ENCODE peak calls at places on chromosomes 4 and X, in four cellular contexts. One of them, this sample, is unnamed.

GRCh38 chr4:89308161-89308500 is 531 bp upstream of the GPRIN3 start:
- DNase-seq in foreskin fibroblast: no peak
- DNase-seq in AG09309: no peak
- DNase-seq in activated CD8-positive, alpha-beta T cell treated with anti-CD3 and anti-CD28 coated beads, Interleukin-2, amount 10 ng/mL, durations not matched to agents 7 days and 5 days: no peak
- DNase-seq in this sample: no peak

GRCh38 chr4:24970635-24971034 is 57.8 kb upstream of the CCDC149 start:
- DNase-seq in activated CD8-positive, alpha-beta T cell treated with anti-CD3 and anti-CD28 coated beads, Interleukin-2, amount 10 ng/mL, durations not matched to agents 7 days and 5 days: no peak
- DNase-seq in foreskin fibroblast: no peak
- DNase-seq in AG09309: no peak
- DNase-seq in this sample: no peak

GRCh38 chrX:19642517-19643109 is 127.3 kb upstream of the MAP3K15 start:
- DNase-seq in AG09309: no peak
- DNase-seq in activated CD8-positive, alpha-beta T cell treated with anti-CD3 and anti-CD28 coated beads, Interleukin-2, amount 10 ng/mL, durations not matched to agents 7 days and 5 days: no peak
- DNase-seq in foreskin fibroblast: no peak
- DNase-seq in this sample: no peak

GRCh38 chr4:143626134-143626859 is 74.2 kb downstream of the FREM3 start:
- DNase-seq in foreskin fibroblast: no peak
- DNase-seq in activated CD8-positive, alpha-beta T cell treated with anti-CD3 and anti-CD28 coated beads, Interleukin-2, amount 10 ng/mL, durations not matched to agents 7 days and 5 days: no peak
- DNase-seq in AG09309: no peak
- DNase-seq in this sample: no peak

GRCh38 chr4:183797041-183797444 is 108.1 kb upstream of the STOX2 start:
- DNase-seq in activated CD8-positive, alpha-beta T cell treated with anti-CD3 and anti-CD28 coated beads, Interleukin-2, amount 10 ng/mL, durations not matched to agents 7 days and 5 days: no peak
- DNase-seq in foreskin fibroblast: no peak
- DNase-seq in AG09309: no peak
- DNase-seq in this sample: no peak

GRCh38 chr4:58136611-58137010 is 1026.4 kb upstream of the IGFBP7 start:
- DNase-seq in activated CD8-positive, alpha-beta T cell treated with anti-CD3 and anti-CD28 coated beads, Interleukin-2, amount 10 ng/mL, durations not matched to agents 7 days and 5 days: no peak
- DNase-seq in foreskin fibroblast: no peak
- DNase-seq in AG09309: no peak
- DNase-seq in this sample: no peak

GRCh38 chr4:53764761-53765490 is 173.6 kb upstream of the LNX1 start:
- DNase-seq in activated CD8-positive, alpha-beta T cell treated with anti-CD3 and anti-CD28 coated beads, Interleukin-2, amount 10 ng/mL, durations not matched to agents 7 days and 5 days: no peak
- DNase-seq in AG09309: no peak
- DNase-seq in foreskin fibroblast: no peak
- DNase-seq in this sample: no peak

GRCh38 chrX:39601193-39602085 is 496.3 kb downstream of the BCOR start:
- DNase-seq in activated CD8-positive, alpha-beta T cell treated with anti-CD3 and anti-CD28 coated beads, Interleukin-2, amount 10 ng/mL, durations not matched to agents 7 days and 5 days: no peak
- DNase-seq in foreskin fibroblast: no peak
- DNase-seq in AG09309: no peak
- DNase-seq in this sample: no peak

GRCh38 chrX:9562851-9563250 is 98.0 kb downstream of the TBL1X start:
- DNase-seq in foreskin fibroblast: peak; percentile 80
- DNase-seq in AG09309: peak; percentile 72
- DNase-seq in activated CD8-positive, alpha-beta T cell treated with anti-CD3 and anti-CD28 coated beads, Interleukin-2, amount 10 ng/mL, durations not matched to agents 7 days and 5 days: no peak
- DNase-seq in this sample: no peak

GRCh38 chrX:115564243-115564642 is 3.3 kb downstream of the PLS3 start:
- DNase-seq in AG09309: no peak
- DNase-seq in activated CD8-positive, alpha-beta T cell treated with anti-CD3 and anti-CD28 coated beads, Interleukin-2, amount 10 ng/mL, durations not matched to agents 7 days and 5 days: no peak
- DNase-seq in foreskin fibroblast: no peak
- DNase-seq in this sample: no peak

GRCh38 chr4:164606478-164606877 is 147.5 kb upstream of the SMIM31 start:
- DNase-seq in activated CD8-positive, alpha-beta T cell treated with anti-CD3 and anti-CD28 coated beads, Interleukin-2, amount 10 ng/mL, durations not matched to agents 7 days and 5 days: no peak
- DNase-seq in AG09309: no peak
- DNase-seq in foreskin fibroblast: no peak
- DNase-seq in this sample: no peak

GRCh38 chr4:146110847-146111485 is 64.6 kb upstream of the LSM6 start:
- DNase-seq in activated CD8-positive, alpha-beta T cell treated with anti-CD3 and anti-CD28 coated beads, Interleukin-2, amount 10 ng/mL, durations not matched to agents 7 days and 5 days: no peak
- DNase-seq in AG09309: no peak
- DNase-seq in foreskin fibroblast: no peak
- DNase-seq in this sample: no peak

GRCh38 chrX:150688911-150689451 is 4.2 kb upstream of the MTMR1 start:
- DNase-seq in AG09309: peak; percentile 64
- DNase-seq in foreskin fibroblast: peak; percentile 86
- DNase-seq in activated CD8-positive, alpha-beta T cell treated with anti-CD3 and anti-CD28 coated beads, Interleukin-2, amount 10 ng/mL, durations not matched to agents 7 days and 5 days: no peak
- DNase-seq in this sample: no peak

GRCh38 chr4:160247091-160247656 is 1144.3 kb downstream of the RAPGEF2 start:
- DNase-seq in foreskin fibroblast: no peak
- DNase-seq in AG09309: no peak
- DNase-seq in activated CD8-positive, alpha-beta T cell treated with anti-CD3 and anti-CD28 coated beads, Interleukin-2, amount 10 ng/mL, durations not matched to agents 7 days and 5 days: no peak
- DNase-seq in this sample: no peak

GRCh38 chr4:139324620-139325019 is 22.3 kb upstream of the NDUFC1 start:
- DNase-seq in AG09309: no peak
- DNase-seq in activated CD8-positive, alpha-beta T cell treated with anti-CD3 and anti-CD28 coated beads, Interleukin-2, amount 10 ng/mL, durations not matched to agents 7 days and 5 days: no peak
- DNase-seq in foreskin fibroblast: no peak
- DNase-seq in this sample: no peak

GRCh38 chrX:105975382-105975781 is 63.1 kb downstream of the SERPINA7 start:
- DNase-seq in foreskin fibroblast: no peak
- DNase-seq in activated CD8-positive, alpha-beta T cell treated with anti-CD3 and anti-CD28 coated beads, Interleukin-2, amount 10 ng/mL, durations not matched to agents 7 days and 5 days: no peak
- DNase-seq in AG09309: no peak
- DNase-seq in this sample: no peak

GRCh38 chr4:154399259-154399974 is 92.2 kb downstream of the DCHS2 start:
- DNase-seq in activated CD8-positive, alpha-beta T cell treated with anti-CD3 and anti-CD28 coated beads, Interleukin-2, amount 10 ng/mL, durations not matched to agents 7 days and 5 days: no peak
- DNase-seq in AG09309: peak; percentile 35
- DNase-seq in foreskin fibroblast: peak; percentile 20
- DNase-seq in this sample: no peak

GRCh38 chr4:125734504-125734903 is 419.7 kb downstream of the FAT4 start:
- DNase-seq in activated CD8-positive, alpha-beta T cell treated with anti-CD3 and anti-CD28 coated beads, Interleukin-2, amount 10 ng/mL, durations not matched to agents 7 days and 5 days: no peak
- DNase-seq in foreskin fibroblast: no peak
- DNase-seq in AG09309: no peak
- DNase-seq in this sample: no peak

GRCh38 chr4:2341261-2341841 is 77.1 kb downstream of the ZFYVE28 start:
- DNase-seq in activated CD8-positive, alpha-beta T cell treated with anti-CD3 and anti-CD28 coated beads, Interleukin-2, amount 10 ng/mL, durations not matched to agents 7 days and 5 days: peak; percentile 16
- DNase-seq in foreskin fibroblast: no peak
- DNase-seq in AG09309: no peak
- DNase-seq in this sample: no peak

GRCh38 chr4:189828298-189828697 is 112.4 kb upstream of the FRG1 start:
- DNase-seq in foreskin fibroblast: no peak
- DNase-seq in activated CD8-positive, alpha-beta T cell treated with anti-CD3 and anti-CD28 coated beads, Interleukin-2, amount 10 ng/mL, durations not matched to agents 7 days and 5 days: no peak
- DNase-seq in AG09309: no peak
- DNase-seq in this sample: no peak

GRCh38 chr4:10461850-10462400 is 4.7 kb upstream of the ZNF518B start:
- DNase-seq in activated CD8-positive, alpha-beta T cell treated with anti-CD3 and anti-CD28 coated beads, Interleukin-2, amount 10 ng/mL, durations not matched to agents 7 days and 5 days: no peak
- DNase-seq in foreskin fibroblast: no peak
- DNase-seq in AG09309: no peak
- DNase-seq in this sample: no peak

GRCh38 chr4:10077492-10078335 is 38.9 kb downstream of the WDR1 start:
- DNase-seq in AG09309: no peak
- DNase-seq in foreskin fibroblast: no peak
- DNase-seq in activated CD8-positive, alpha-beta T cell treated with anti-CD3 and anti-CD28 coated beads, Interleukin-2, amount 10 ng/mL, durations not matched to agents 7 days and 5 days: no peak
- DNase-seq in this sample: no peak

GRCh38 chrX:2609431-2610238 is 81.5 kb upstream of the CD99 start:
- DNase-seq in AG09309: no peak
- DNase-seq in foreskin fibroblast: no peak
- DNase-seq in activated CD8-positive, alpha-beta T cell treated with anti-CD3 and anti-CD28 coated beads, Interleukin-2, amount 10 ng/mL, durations not matched to agents 7 days and 5 days: no peak
- DNase-seq in this sample: no peak

GRCh38 chr4:66688674-66689073 is 856.6 kb downstream of the CENPC start:
- DNase-seq in AG09309: peak; percentile 32
- DNase-seq in foreskin fibroblast: no peak
- DNase-seq in activated CD8-positive, alpha-beta T cell treated with anti-CD3 and anti-CD28 coated beads, Interleukin-2, amount 10 ng/mL, durations not matched to agents 7 days and 5 days: no peak
- DNase-seq in this sample: no peak

GRCh38 chr4:74400395-74400794 is 35.5 kb downstream of the EREG start:
- DNase-seq in AG09309: no peak
- DNase-seq in activated CD8-positive, alpha-beta T cell treated with anti-CD3 and anti-CD28 coated beads, Interleukin-2, amount 10 ng/mL, durations not matched to agents 7 days and 5 days: no peak
- DNase-seq in foreskin fibroblast: no peak
- DNase-seq in this sample: no peak

GRCh38 chr4:71583971-71584370 is 199.9 kb downstream of the GC start:
- DNase-seq in foreskin fibroblast: no peak
- DNase-seq in activated CD8-positive, alpha-beta T cell treated with anti-CD3 and anti-CD28 coated beads, Interleukin-2, amount 10 ng/mL, durations not matched to agents 7 days and 5 days: no peak
- DNase-seq in AG09309: no peak
- DNase-seq in this sample: no peak